ENCODE peak calls at places on chromosomes 2 and 18, in ten cellular contexts. L is neural crest cell; U is HFFc6; B is fibroblast of lung; R is BE2C; Z is left ventricle myocardium superior; S is naive thymus-derived CD8-positive, alpha-beta T cell; O is AML-193; H is ACHN; E is renal cortical epithelial cell. D is an unnamed sample.

GRCh38 chr2:108612153-108612513 is 77.9 kb downstream of the LIMS1 start:
- DNase-seq in L (no peak), U (peak; percentile 39), B (peak; percentile 66), R (no peak), Z (no peak), S (no peak), O (no peak), H (no peak), E (peak; percentile 55), D (peak; percentile 66)

GRCh38 chr18:44654555-44654954 is 26.1 kb upstream of the SETBP1 start:
- DNase-seq in L (no peak), U (peak; percentile 70), B (peak; percentile 53), R (no peak), Z (no peak), S (no peak), O (no peak), H (peak; percentile 62), E (peak; percentile 89), D (peak; percentile 54)

GRCh38 chr2:215454519-215454918 is 18.7 kb upstream of the FN1 start:
- DNase-seq in L (no peak), U (no peak), B (peak; percentile 66), R (peak; percentile 11), Z (no peak), S (no peak), O (peak; percentile 15), H (peak; percentile 46), E (no peak), D (peak; percentile 36)

GRCh38 chr2:215328066-215328465 is 16.2 kb downstream of the ATIC start:
- DNase-seq in L (no peak), U (no peak), B (no peak), R (no peak), Z (no peak), S (no peak), O (no peak), H (no peak), E (no peak), D (no peak)

GRCh38 chr2:235106874-235107639 is 155.2 kb downstream of the SH3BP4 start:
- DNase-seq in L (peak; percentile 64), U (peak; percentile 63), B (peak; percentile 83), R (peak; percentile 77), Z (peak; percentile 76), S (no peak), O (no peak), H (peak; percentile 81), E (peak; percentile 67), D (peak; percentile 76)

GRCh38 chr18:2114765-2115164 is 456.5 kb downstream of the METTL4 start:
- DNase-seq in L (no peak), U (no peak), B (no peak), R (no peak), Z (no peak), S (no peak), O (no peak), H (no peak), E (peak; percentile 35), D (no peak)

GRCh38 chr2:1847846-1848598 is 103.7 kb upstream of the PXDN start:
- DNase-seq in L (no peak), U (no peak), B (no peak), R (no peak), Z (no peak), S (no peak), O (no peak), H (no peak), E (no peak), D (no peak)

GRCh38 chr2:159873136-159873728 is 75.2 kb upstream of the CD302 start:
- DNase-seq in L (peak; percentile 9), U (no peak), B (no peak), R (no peak), Z (no peak), S (no peak), O (no peak), H (no peak), E (no peak), D (no peak)

GRCh38 chr2:227748079-227748478 is 2.4 kb downstream of the SCYGR8 start:
- DNase-seq in L (peak; percentile 13), U (no peak), B (no peak), R (peak; percentile 19), Z (no peak), S (no peak), O (no peak), H (peak; percentile 23), E (no peak), D (no peak)

GRCh38 chr2:118865106-118865505 is 17.7 kb upstream of the EN1 start:
- DNase-seq in L (peak; percentile 40), U (peak; percentile 48), B (peak; percentile 54), R (peak; percentile 17), Z (no peak), S (no peak), O (peak; percentile 25), H (peak; percentile 62), E (peak; percentile 46), D (peak; percentile 48)

GRCh38 chr2:190050001-190050400 is 12.5 kb downstream of the MSTN start:
- DNase-seq in L (no peak), U (no peak), B (peak; percentile 47), R (no peak), Z (no peak), S (no peak), O (no peak), H (no peak), E (peak; percentile 21), D (peak; percentile 9)

GRCh38 chr2:133377021-133377481 is 191.2 kb downstream of the NCKAP5 start:
- DNase-seq in L (no peak), U (peak; percentile 9), B (peak; percentile 23), R (no peak), Z (no peak), S (no peak), O (no peak), H (no peak), E (no peak), D (no peak)

GRCh38 chr2:27723372-27724144 is 48.0 kb upstream of the MRPL33 start:
- DNase-seq in L (peak; percentile 65), U (peak; percentile 74), B (peak; percentile 76), R (peak; percentile 81), Z (peak; percentile 52), S (no peak), O (peak; percentile 53), H (peak; percentile 86), E (peak; percentile 78), D (peak; percentile 76)

GRCh38 chr2:235614900-235615712 is 121.3 kb downstream of the AGAP1 start:
- DNase-seq in L (no peak), U (peak; percentile 62), B (peak; percentile 93), R (no peak), Z (peak; percentile 65), S (no peak), O (no peak), H (no peak), E (peak; percentile 23), D (peak; percentile 19)

GRCh38 chr18:45619826-45620201 is 4.5 kb downstream of the SLC14A2 start:
- DNase-seq in L (no peak), U (no peak), B (no peak), R (no peak), Z (peak; percentile 31), S (no peak), O (no peak), H (no peak), E (no peak), D (no peak)

GRCh38 chr2:178072383-178073301 is at the start of gene PDE11A:
- DNase-seq in L (peak; percentile 64), U (peak; percentile 92), B (peak; percentile 47), R (peak; percentile 87), Z (peak; percentile 86), S (no peak), O (no peak), H (peak; percentile 94), E (peak; percentile 84), D (peak; percentile 88)

GRCh38 chr18:75003764-75004690 is 204.9 kb downstream of the PTGR3 start:
- DNase-seq in L (no peak), U (no peak), B (no peak), R (peak; percentile 18), Z (no peak), S (no peak), O (no peak), H (no peak), E (no peak), D (no peak)

GRCh38 chr18:12703714-12704113 is 872 bp downstream of the PSMG2 start:
- DNase-seq in L (no peak), U (peak; percentile 35), B (peak; percentile 20), R (no peak), Z (no peak), S (no peak), O (peak; percentile 16), H (peak; percentile 22), E (no peak), D (peak; percentile 33)

GRCh38 chr2:179260224-179260623 is 4.4 kb downstream of the SESTD1 start:
- DNase-seq in L (no peak), U (no peak), B (no peak), R (no peak), Z (no peak), S (no peak), O (no peak), H (no peak), E (peak; percentile 62), D (no peak)

GRCh38 chr18:65039578-65039977 is 711.2 kb upstream of the CDH7 start:
- DNase-seq in L (no peak), U (no peak), B (no peak), R (no peak), Z (no peak), S (no peak), O (no peak), H (no peak), E (no peak), D (no peak)

GRCh38 chr2:235449568-235449967 is 44.3 kb upstream of the AGAP1 start:
- DNase-seq in L (no peak), U (no peak), B (no peak), R (no peak), Z (no peak), S (no peak), O (no peak), H (no peak), E (peak; percentile 75), D (peak; percentile 27)

GRCh38 chr2:219522111-219523030 is 8.1 kb downstream of the ASIC4 start:
- DNase-seq in L (peak; percentile 60), U (peak; percentile 84), B (peak; percentile 40), R (peak; percentile 77), Z (peak; percentile 42), S (no peak), O (no peak), H (peak; percentile 77), E (peak; percentile 72), D (peak; percentile 71)

GRCh38 chr2:222939208-222939846 is 78.5 kb downstream of the ACSL3 start:
- DNase-seq in L (peak; percentile 80), U (peak; percentile 74), B (peak; percentile 78), R (peak; percentile 72), Z (no peak), S (peak; percentile 52), O (peak; percentile 70), H (peak; percentile 86), E (peak; percentile 62), D (peak; percentile 77)